ENCODE peak calls at places on chromosome 11, in six cellular contexts. One of them, this sample, is unnamed.

GRCh38 chr11:2803186-2804057 is 82.2 kb downstream of the CDKN1C start:
- DNase-seq in HFFc6: no peak
- DNase-seq in cardiac septum: peak
- DNase-seq in activated CD4-positive, CD25-positive, alpha-beta regulatory T cell treated with anti-CD3 and anti-CD28 coated beads, Interleukin-2, amount 50 U/mL, for 72 hours: peak
- DNase-seq in midbrain: no peak
- DNase-seq in fibroblast of villous mesenchyme: no peak
- DNase-seq in this sample: no peak

GRCh38 chr11:13065200-13065787 is 56.2 kb downstream of the RASSF10 start:
- DNase-seq in HFFc6: no peak
- DNase-seq in midbrain: no peak
- DNase-seq in fibroblast of villous mesenchyme: no peak
- DNase-seq in cardiac septum: no peak
- DNase-seq in activated CD4-positive, CD25-positive, alpha-beta regulatory T cell treated with anti-CD3 and anti-CD28 coated beads, Interleukin-2, amount 50 U/mL, for 72 hours: no peak
- DNase-seq in this sample: no peak

GRCh38 chr11:63536669-63537292 is at the start of gene PLAAT4:
- DNase-seq in activated CD4-positive, CD25-positive, alpha-beta regulatory T cell treated with anti-CD3 and anti-CD28 coated beads, Interleukin-2, amount 50 U/mL, for 72 hours: no peak
- DNase-seq in cardiac septum: no peak
- DNase-seq in fibroblast of villous mesenchyme: peak
- DNase-seq in HFFc6: peak
- DNase-seq in midbrain: peak
- DNase-seq in this sample: peak

GRCh38 chr11:637593-638507 is 781 bp downstream of the DRD4 start:
- DNase-seq in activated CD4-positive, CD25-positive, alpha-beta regulatory T cell treated with anti-CD3 and anti-CD28 coated beads, Interleukin-2, amount 50 U/mL, for 72 hours: no peak
- DNase-seq in midbrain: no peak
- DNase-seq in cardiac septum: no peak
- DNase-seq in HFFc6: no peak
- DNase-seq in fibroblast of villous mesenchyme: peak
- DNase-seq in this sample: no peak

GRCh38 chr11:33515347-33515746 is 185.3 kb downstream of the C11orf91 start:
- DNase-seq in cardiac septum: peak
- DNase-seq in fibroblast of villous mesenchyme: no peak
- DNase-seq in HFFc6: peak
- DNase-seq in midbrain: no peak
- DNase-seq in activated CD4-positive, CD25-positive, alpha-beta regulatory T cell treated with anti-CD3 and anti-CD28 coated beads, Interleukin-2, amount 50 U/mL, for 72 hours: no peak
- DNase-seq in this sample: no peak

GRCh38 chr11:87437844-87438223 is 400.1 kb downstream of the TMEM135 start:
- DNase-seq in HFFc6: peak
- DNase-seq in activated CD4-positive, CD25-positive, alpha-beta regulatory T cell treated with anti-CD3 and anti-CD28 coated beads, Interleukin-2, amount 50 U/mL, for 72 hours: no peak
- DNase-seq in midbrain: no peak
- DNase-seq in cardiac septum: no peak
- DNase-seq in fibroblast of villous mesenchyme: peak
- DNase-seq in this sample: peak

GRCh38 chr11:2572491-2573239 is 127.1 kb downstream of the KCNQ1OT1 start:
- DNase-seq in fibroblast of villous mesenchyme: no peak
- DNase-seq in midbrain: no peak
- DNase-seq in HFFc6: no peak
- DNase-seq in activated CD4-positive, CD25-positive, alpha-beta regulatory T cell treated with anti-CD3 and anti-CD28 coated beads, Interleukin-2, amount 50 U/mL, for 72 hours: no peak
- DNase-seq in cardiac septum: peak
- DNase-seq in this sample: no peak

GRCh38 chr11:353315-353857 is 15.9 kb upstream of the B4GALNT4 start:
- DNase-seq in fibroblast of villous mesenchyme: peak
- DNase-seq in activated CD4-positive, CD25-positive, alpha-beta regulatory T cell treated with anti-CD3 and anti-CD28 coated beads, Interleukin-2, amount 50 U/mL, for 72 hours: no peak
- DNase-seq in cardiac septum: peak
- DNase-seq in midbrain: peak
- DNase-seq in HFFc6: peak
- DNase-seq in this sample: peak

GRCh38 chr11:4643084-4643483 is 698 bp upstream of the OR51E1 start:
- DNase-seq in cardiac septum: no peak
- DNase-seq in activated CD4-positive, CD25-positive, alpha-beta regulatory T cell treated with anti-CD3 and anti-CD28 coated beads, Interleukin-2, amount 50 U/mL, for 72 hours: no peak
- DNase-seq in HFFc6: no peak
- DNase-seq in fibroblast of villous mesenchyme: peak
- DNase-seq in midbrain: no peak
- DNase-seq in this sample: no peak

GRCh38 chr11:117604349-117604995 is 192.5 kb downstream of the DSCAML1 start:
- DNase-seq in activated CD4-positive, CD25-positive, alpha-beta regulatory T cell treated with anti-CD3 and anti-CD28 coated beads, Interleukin-2, amount 50 U/mL, for 72 hours: no peak
- DNase-seq in fibroblast of villous mesenchyme: no peak
- DNase-seq in midbrain: peak
- DNase-seq in HFFc6: no peak
- DNase-seq in cardiac septum: peak
- DNase-seq in this sample: no peak

GRCh38 chr11:110093407-110094297 is 460 bp downstream of the ZC3H12C start:
- DNase-seq in midbrain: peak
- DNase-seq in activated CD4-positive, CD25-positive, alpha-beta regulatory T cell treated with anti-CD3 and anti-CD28 coated beads, Interleukin-2, amount 50 U/mL, for 72 hours: no peak
- DNase-seq in HFFc6: peak
- DNase-seq in cardiac septum: peak
- DNase-seq in fibroblast of villous mesenchyme: peak
- DNase-seq in this sample: peak

GRCh38 chr11:134453441-134453840 is 41.4 kb upstream of the B3GAT1 start:
- DNase-seq in fibroblast of villous mesenchyme: no peak
- DNase-seq in HFFc6: no peak
- DNase-seq in cardiac septum: no peak
- DNase-seq in activated CD4-positive, CD25-positive, alpha-beta regulatory T cell treated with anti-CD3 and anti-CD28 coated beads, Interleukin-2, amount 50 U/mL, for 72 hours: no peak
- DNase-seq in midbrain: peak
- DNase-seq in this sample: no peak

GRCh38 chr11:17275376-17276235 is 933 bp upstream of the NUCB2 start:
- DNase-seq in midbrain: no peak
- DNase-seq in cardiac septum: no peak
- DNase-seq in HFFc6: no peak
- DNase-seq in activated CD4-positive, CD25-positive, alpha-beta regulatory T cell treated with anti-CD3 and anti-CD28 coated beads, Interleukin-2, amount 50 U/mL, for 72 hours: no peak
- DNase-seq in fibroblast of villous mesenchyme: no peak
- DNase-seq in this sample: peak

GRCh38 chr11:60193687-60194433 is 11.0 kb upstream of the MS4A6A start:
- DNase-seq in activated CD4-positive, CD25-positive, alpha-beta regulatory T cell treated with anti-CD3 and anti-CD28 coated beads, Interleukin-2, amount 50 U/mL, for 72 hours: peak
- DNase-seq in cardiac septum: no peak
- DNase-seq in HFFc6: peak
- DNase-seq in midbrain: peak
- DNase-seq in fibroblast of villous mesenchyme: peak
- DNase-seq in this sample: peak

GRCh38 chr11:12249590-12250260 is 127.6 kb upstream of the PARVA start:
- DNase-seq in cardiac septum: no peak
- DNase-seq in HFFc6: no peak
- DNase-seq in fibroblast of villous mesenchyme: no peak
- DNase-seq in activated CD4-positive, CD25-positive, alpha-beta regulatory T cell treated with anti-CD3 and anti-CD28 coated beads, Interleukin-2, amount 50 U/mL, for 72 hours: no peak
- DNase-seq in midbrain: no peak
- DNase-seq in this sample: no peak

GRCh38 chr11:69908511-69909220 is 89.5 kb upstream of the FGF3 start:
- DNase-seq in cardiac septum: no peak
- DNase-seq in midbrain: no peak
- DNase-seq in HFFc6: no peak
- DNase-seq in fibroblast of villous mesenchyme: no peak
- DNase-seq in activated CD4-positive, CD25-positive, alpha-beta regulatory T cell treated with anti-CD3 and anti-CD28 coated beads, Interleukin-2, amount 50 U/mL, for 72 hours: no peak
- DNase-seq in this sample: no peak

GRCh38 chr11:34844466-34845112 is 71.6 kb downstream of the APIP start:
- DNase-seq in activated CD4-positive, CD25-positive, alpha-beta regulatory T cell treated with anti-CD3 and anti-CD28 coated beads, Interleukin-2, amount 50 U/mL, for 72 hours: no peak
- DNase-seq in fibroblast of villous mesenchyme: no peak
- DNase-seq in HFFc6: no peak
- DNase-seq in cardiac septum: no peak
- DNase-seq in midbrain: no peak
- DNase-seq in this sample: no peak

GRCh38 chr11:127056338-127056971 is 55.9 kb upstream of the KIRREL3 start:
- DNase-seq in HFFc6: peak
- DNase-seq in midbrain: no peak
- DNase-seq in activated CD4-positive, CD25-positive, alpha-beta regulatory T cell treated with anti-CD3 and anti-CD28 coated beads, Interleukin-2, amount 50 U/mL, for 72 hours: no peak
- DNase-seq in fibroblast of villous mesenchyme: no peak
- DNase-seq in cardiac septum: no peak
- DNase-seq in this sample: no peak

GRCh38 chr11:113884361-113884836 is 9.0 kb upstream of the USP28 start:
- DNase-seq in HFFc6: no peak
- DNase-seq in midbrain: no peak
- DNase-seq in fibroblast of villous mesenchyme: peak
- DNase-seq in activated CD4-positive, CD25-positive, alpha-beta regulatory T cell treated with anti-CD3 and anti-CD28 coated beads, Interleukin-2, amount 50 U/mL, for 72 hours: no peak
- DNase-seq in cardiac septum: no peak
- DNase-seq in this sample: peak

GRCh38 chr11:131979364-131979763 is 608.9 kb downstream of the NTM start:
- DNase-seq in cardiac septum: no peak
- DNase-seq in HFFc6: no peak
- DNase-seq in fibroblast of villous mesenchyme: no peak
- DNase-seq in midbrain: no peak
- DNase-seq in activated CD4-positive, CD25-positive, alpha-beta regulatory T cell treated with anti-CD3 and anti-CD28 coated beads, Interleukin-2, amount 50 U/mL, for 72 hours: no peak
- DNase-seq in this sample: no peak

GRCh38 chr11:122650619-122651018 is 4.9 kb upstream of the UBASH3B start:
- DNase-seq in fibroblast of villous mesenchyme: no peak
- DNase-seq in HFFc6: no peak
- DNase-seq in cardiac septum: no peak
- DNase-seq in midbrain: no peak
- DNase-seq in activated CD4-positive, CD25-positive, alpha-beta regulatory T cell treated with anti-CD3 and anti-CD28 coated beads, Interleukin-2, amount 50 U/mL, for 72 hours: no peak
- DNase-seq in this sample: no peak

GRCh38 chr11:120652705-120653335 is 141.3 kb downstream of the GRIK4 start:
- DNase-seq in activated CD4-positive, CD25-positive, alpha-beta regulatory T cell treated with anti-CD3 and anti-CD28 coated beads, Interleukin-2, amount 50 U/mL, for 72 hours: no peak
- DNase-seq in midbrain: no peak
- DNase-seq in fibroblast of villous mesenchyme: peak
- DNase-seq in HFFc6: no peak
- DNase-seq in cardiac septum: peak
- DNase-seq in this sample: peak

GRCh38 chr11:48025293-48025982 is 45.1 kb downstream of the PTPRJ start:
- DNase-seq in fibroblast of villous mesenchyme: no peak
- DNase-seq in activated CD4-positive, CD25-positive, alpha-beta regulatory T cell treated with anti-CD3 and anti-CD28 coated beads, Interleukin-2, amount 50 U/mL, for 72 hours: no peak
- DNase-seq in cardiac septum: no peak
- DNase-seq in midbrain: no peak
- DNase-seq in HFFc6: no peak
- DNase-seq in this sample: no peak

GRCh38 chr11:33344611-33345010 is 87.4 kb downstream of the HIPK3 start:
- DNase-seq in activated CD4-positive, CD25-positive, alpha-beta regulatory T cell treated with anti-CD3 and anti-CD28 coated beads, Interleukin-2, amount 50 U/mL, for 72 hours: no peak
- DNase-seq in cardiac septum: no peak
- DNase-seq in midbrain: no peak
- DNase-seq in fibroblast of villous mesenchyme: no peak
- DNase-seq in HFFc6: no peak
- DNase-seq in this sample: peak

GRCh38 chr11:16812274-16812673 is 73.8 kb downstream of the C11orf58 start:
- DNase-seq in fibroblast of villous mesenchyme: no peak
- DNase-seq in cardiac septum: peak
- DNase-seq in activated CD4-positive, CD25-positive, alpha-beta regulatory T cell treated with anti-CD3 and anti-CD28 coated beads, Interleukin-2, amount 50 U/mL, for 72 hours: no peak
- DNase-seq in HFFc6: no peak
- DNase-seq in midbrain: peak
- DNase-seq in this sample: no peak

GRCh38 chr11:125939081-125939521 is 6.7 kb upstream of the VSIG10L2 start:
- DNase-seq in midbrain: no peak
- DNase-seq in fibroblast of villous mesenchyme: no peak
- DNase-seq in cardiac septum: peak
- DNase-seq in activated CD4-positive, CD25-positive, alpha-beta regulatory T cell treated with anti-CD3 and anti-CD28 coated beads, Interleukin-2, amount 50 U/mL, for 72 hours: no peak
- DNase-seq in HFFc6: no peak
- DNase-seq in this sample: no peak

GRCh38 chr11:42273977-42274376 is 814.5 kb upstream of the LRRC4C start:
- DNase-seq in activated CD4-positive, CD25-positive, alpha-beta regulatory T cell treated with anti-CD3 and anti-CD28 coated beads, Interleukin-2, amount 50 U/mL, for 72 hours: no peak
- DNase-seq in fibroblast of villous mesenchyme: no peak
- DNase-seq in cardiac septum: no peak
- DNase-seq in HFFc6: no peak
- DNase-seq in midbrain: no peak
- DNase-seq in this sample: no peak

GRCh38 chr11:17914957-17915356 is 97.9 kb downstream of the SERGEF start:
- DNase-seq in cardiac septum: no peak
- DNase-seq in HFFc6: no peak
- DNase-seq in activated CD4-positive, CD25-positive, alpha-beta regulatory T cell treated with anti-CD3 and anti-CD28 coated beads, Interleukin-2, amount 50 U/mL, for 72 hours: no peak
- DNase-seq in midbrain: no peak
- DNase-seq in fibroblast of villous mesenchyme: no peak
- DNase-seq in this sample: no peak

GRCh38 chr11:82872377-82873150 is 27.7 kb downstream of the PRCP start:
- DNase-seq in cardiac septum: no peak
- DNase-seq in HFFc6: no peak
- DNase-seq in midbrain: peak
- DNase-seq in activated CD4-positive, CD25-positive, alpha-beta regulatory T cell treated with anti-CD3 and anti-CD28 coated beads, Interleukin-2, amount 50 U/mL, for 72 hours: no peak
- DNase-seq in fibroblast of villous mesenchyme: no peak
- DNase-seq in this sample: no peak

GRCh38 chr11:14904745-14905103 is 12.7 kb upstream of the CYP2R1 start:
- DNase-seq in HFFc6: no peak
- DNase-seq in cardiac septum: peak
- DNase-seq in activated CD4-positive, CD25-positive, alpha-beta regulatory T cell treated with anti-CD3 and anti-CD28 coated beads, Interleukin-2, amount 50 U/mL, for 72 hours: peak
- DNase-seq in fibroblast of villous mesenchyme: peak
- DNase-seq in midbrain: peak
- DNase-seq in this sample: peak

GRCh38 chr11:75492181-75492820 is 33.4 kb downstream of the GDPD5 start:
- DNase-seq in activated CD4-positive, CD25-positive, alpha-beta regulatory T cell treated with anti-CD3 and anti-CD28 coated beads, Interleukin-2, amount 50 U/mL, for 72 hours: peak
- DNase-seq in midbrain: no peak
- DNase-seq in HFFc6: no peak
- DNase-seq in fibroblast of villous mesenchyme: no peak
- DNase-seq in cardiac septum: no peak
- DNase-seq in this sample: no peak

GRCh38 chr11:69384548-69385465 is 90.9 kb downstream of the MYEOV start:
- DNase-seq in HFFc6: no peak
- DNase-seq in cardiac septum: peak
- DNase-seq in fibroblast of villous mesenchyme: no peak
- DNase-seq in activated CD4-positive, CD25-positive, alpha-beta regulatory T cell treated with anti-CD3 and anti-CD28 coated beads, Interleukin-2, amount 50 U/mL, for 72 hours: peak
- DNase-seq in midbrain: no peak
- DNase-seq in this sample: no peak

GRCh38 chr11:117915219-117915618 is 14.0 kb downstream of the TMPRSS13 start:
- DNase-seq in activated CD4-positive, CD25-positive, alpha-beta regulatory T cell treated with anti-CD3 and anti-CD28 coated beads, Interleukin-2, amount 50 U/mL, for 72 hours: no peak
- DNase-seq in fibroblast of villous mesenchyme: no peak
- DNase-seq in HFFc6: no peak
- DNase-seq in cardiac septum: peak
- DNase-seq in midbrain: no peak
- DNase-seq in this sample: no peak

GRCh38 chr11:77019976-77020591 is 14.1 kb upstream of the B3GNT6 start:
- DNase-seq in fibroblast of villous mesenchyme: no peak
- DNase-seq in HFFc6: no peak
- DNase-seq in midbrain: no peak
- DNase-seq in cardiac septum: no peak
- DNase-seq in activated CD4-positive, CD25-positive, alpha-beta regulatory T cell treated with anti-CD3 and anti-CD28 coated beads, Interleukin-2, amount 50 U/mL, for 72 hours: no peak
- DNase-seq in this sample: peak

GRCh38 chr11:116782728-116783127 is 5.1 kb downstream of the ZPR1 start:
- DNase-seq in fibroblast of villous mesenchyme: peak
- DNase-seq in midbrain: no peak
- DNase-seq in cardiac septum: no peak
- DNase-seq in activated CD4-positive, CD25-positive, alpha-beta regulatory T cell treated with anti-CD3 and anti-CD28 coated beads, Interleukin-2, amount 50 U/mL, for 72 hours: no peak
- DNase-seq in HFFc6: peak
- DNase-seq in this sample: peak

GRCh38 chr11:96607890-96608558 is 218.2 kb downstream of the JRKL start:
- DNase-seq in HFFc6: no peak
- DNase-seq in activated CD4-positive, CD25-positive, alpha-beta regulatory T cell treated with anti-CD3 and anti-CD28 coated beads, Interleukin-2, amount 50 U/mL, for 72 hours: no peak
- DNase-seq in midbrain: no peak
- DNase-seq in fibroblast of villous mesenchyme: no peak
- DNase-seq in cardiac septum: no peak
- DNase-seq in this sample: peak

This sample was measured in amniotic epithelial cell.